ENCODE peak calls at places on chromosome 22, in four cellular contexts. R, E, K and H are unnamed samples.

GRCh38 chr22:23431337-23432072 is 148.6 kb downstream of the IGLL1 start:
- DNase-seq in E (no peak), R (no peak), K (no peak), H (no peak)

GRCh38 chr22:28366856-28367255 is 312.8 kb downstream of the TTC28 start:
- DNase-seq in R (no peak), K (no peak), E (no peak), H (no peak)

GRCh38 chr22:39148727-39149535 is 3.5 kb downstream of the CBX7 start:
- DNase-seq in K (peak; percentile 72), E (no peak), R (peak; percentile 44), H (no peak)

GRCh38 chr22:50477923-50478322 is 3.1 kb upstream of the SBF1 start:
- DNase-seq in E (no peak), R (no peak), K (no peak), H (no peak)

GRCh38 chr22:37904572-37905533 is 1.2 kb upstream of the MICALL1 start:
- DNase-seq in E (no peak), K (peak; percentile 61), R (peak; percentile 58), H (peak; percentile 39)

GRCh38 chr22:17786435-17787158 is 12.3 kb upstream of the BID start:
- DNase-seq in R (no peak), E (no peak), K (peak; percentile 78), H (no peak)

GRCh38 chr22:27801197-27801615 is 350 bp downstream of the MN1 start:
- DNase-seq in E (no peak), K (peak; percentile 50), R (peak; percentile 84), H (no peak)

GRCh38 chr22:50701076-50701419 is 28.4 kb downstream of the SHANK3 start:
- DNase-seq in K (no peak), E (no peak), R (no peak), H (no peak)

GRCh38 chr22:37045958-37046357 is 5.6 kb upstream of the KCTD17 start:
- DNase-seq in E (no peak), K (no peak), R (peak; percentile 64), H (no peak)

DNA sequence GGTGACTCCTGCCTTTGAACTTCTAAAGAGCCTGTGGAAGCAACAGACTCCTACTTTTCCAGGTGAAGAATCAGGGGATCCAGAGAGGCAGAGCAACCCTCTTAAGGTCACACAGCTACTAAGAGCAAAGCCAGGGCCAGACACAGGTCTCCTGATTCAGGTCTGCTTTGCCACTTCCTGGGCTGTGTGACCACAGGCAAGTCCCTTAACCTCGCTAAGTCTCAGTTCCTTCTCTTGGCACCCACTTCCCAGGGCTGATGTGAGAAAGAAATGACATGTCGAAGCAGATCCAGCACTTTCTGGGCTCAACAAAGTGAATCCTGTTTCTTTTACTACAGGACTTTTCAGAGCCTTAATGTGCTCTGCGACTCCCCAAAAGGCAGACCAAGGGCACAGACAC is 30.2 kb downstream of the UQCR10 start:
- DNase-seq in K (no peak), R (no peak), E (no peak), H (no peak)
- H3K4me1 ChIP-seq in K (peaks cover 53% of the 10 kb centered on the region), R (peaks cover 32% of the 10 kb centered on the region), E (peaks cover 34% of the 10 kb centered on the region), H (peaks cover 15% of the 10 kb centered on the region)

GRCh38 chr22:22420580-22420979 is 88.0 kb downstream of the ZNF280B start:
- DNase-seq in R (no peak), E (no peak), K (no peak), H (no peak)
- H3K4me1 ChIP-seq in R (no peaks in the 10 kb centered on the region), E (no peaks in the 10 kb centered on the region), K (no peaks in the 10 kb centered on the region), H (no peaks in the 10 kb centered on the region)

GRCh38 chr22:46116491-46116958 is 33.8 kb upstream of the PPARA start:
- DNase-seq in R (peak; percentile 99), E (peak; percentile 94), K (peak; percentile 96), H (peak; percentile 93)
- H3K4me1 ChIP-seq in R (peaks cover 74% of the 10 kb centered on the region), E (peaks cover 11% of the 10 kb centered on the region), K (peaks cover 37% of the 10 kb centered on the region), H (peaks cover 11% of the 10 kb centered on the region)

GRCh38 chr22:45235851-45236342 is 4.8 kb downstream of the KIAA0930 start:
- DNase-seq in R (no peak), K (no peak), E (no peak), H (no peak)

GRCh38 chr22:45233386-45233785 is 7.3 kb downstream of the KIAA0930 start:
- DNase-seq in R (no peak), E (no peak), K (no peak), H (no peak)

GRCh38 chr22:45237065-45237990 is 3.4 kb downstream of the KIAA0930 start:
- DNase-seq in R (no peak), E (no peak), K (no peak), H (no peak)

GRCh38 chr22:45233827-45234226 is 6.9 kb downstream of the KIAA0930 start:
- DNase-seq in R (no peak), K (no peak), E (no peak), H (no peak)

DNA sequence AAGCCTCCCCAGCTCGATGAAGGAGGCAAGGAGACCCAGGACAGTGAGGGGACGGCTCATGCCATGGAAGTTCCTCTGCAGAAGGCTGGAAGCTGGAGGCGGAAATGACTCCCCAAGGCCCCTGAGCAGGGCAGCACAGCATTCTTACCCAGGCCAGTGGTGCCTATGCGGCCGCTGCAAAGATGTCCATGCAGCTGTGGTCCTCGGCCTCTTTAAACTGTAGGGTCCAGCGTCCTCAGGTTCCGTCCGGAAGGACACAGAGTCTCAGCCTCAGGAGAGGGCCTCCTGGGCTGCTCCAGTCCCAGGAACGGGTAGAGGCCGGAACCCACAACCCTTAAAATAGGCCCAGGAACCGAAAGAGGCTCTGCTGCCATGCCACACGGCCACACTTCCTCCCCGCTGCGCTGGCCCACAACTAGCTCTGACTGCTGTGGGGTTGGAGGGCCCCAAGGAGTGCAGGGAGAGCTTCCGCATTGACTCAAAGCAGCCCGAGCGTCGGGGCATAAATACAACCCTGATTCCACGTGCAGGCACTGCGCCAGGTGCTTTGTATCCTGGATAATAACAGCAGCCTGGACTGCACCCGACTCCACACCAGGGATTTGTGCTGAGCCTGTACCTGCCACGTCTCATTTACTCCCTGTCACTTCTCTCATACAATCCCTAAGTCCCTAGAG is 5.5 kb downstream of the KIAA0930 start:
- DNase-seq in K (peak; percentile 45), E (no peak), R (no peak), H (no peak)
- H3K4me1 ChIP-seq in K (no peaks in the 10 kb centered on the region), E (peaks cover 6% of the 10 kb centered on the region), R (peaks cover 12% of the 10 kb centered on the region), H (peaks cover 8% of the 10 kb centered on the region)

GRCh38 chr22:22035771-22036314 is 53.3 kb upstream of the TOP3B start:
- DNase-seq in R (no peak), K (no peak), E (no peak), H (no peak)

GRCh38 chr22:22035203-22035602 is 52.6 kb upstream of the TOP3B start:
- DNase-seq in R (no peak), E (no peak), K (no peak), H (no peak)

GRCh38 chr22:22032906-22033802 is 50.6 kb upstream of the TOP3B start:
- DNase-seq in K (no peak), E (no peak), R (no peak), H (no peak)

GRCh38 chr22:22033803-22034468 is 51.3 kb upstream of the TOP3B start:
- DNase-seq in K (no peak), R (no peak), E (no peak), H (no peak)

GRCh38 chr22:22034469-22035132 is 52.0 kb upstream of the TOP3B start:
- DNase-seq in E (no peak), R (no peak), K (no peak), H (no peak)
- H3K4me1 ChIP-seq in E (no peaks in the 10 kb centered on the region), R (no peaks in the 10 kb centered on the region), K (no peaks in the 10 kb centered on the region), H (no peaks in the 10 kb centered on the region)

GRCh38 chr22:43308451-43309235 is 34.5 kb downstream of the SCUBE1 start:
- DNase-seq in R (no peak), K (no peak), E (no peak), H (no peak)
- H3K4me1 ChIP-seq in R (peaks cover 57% of the 10 kb centered on the region), K (no peaks in the 10 kb centered on the region), E (no peaks in the 10 kb centered on the region), H (no peaks in the 10 kb centered on the region)

DNA sequence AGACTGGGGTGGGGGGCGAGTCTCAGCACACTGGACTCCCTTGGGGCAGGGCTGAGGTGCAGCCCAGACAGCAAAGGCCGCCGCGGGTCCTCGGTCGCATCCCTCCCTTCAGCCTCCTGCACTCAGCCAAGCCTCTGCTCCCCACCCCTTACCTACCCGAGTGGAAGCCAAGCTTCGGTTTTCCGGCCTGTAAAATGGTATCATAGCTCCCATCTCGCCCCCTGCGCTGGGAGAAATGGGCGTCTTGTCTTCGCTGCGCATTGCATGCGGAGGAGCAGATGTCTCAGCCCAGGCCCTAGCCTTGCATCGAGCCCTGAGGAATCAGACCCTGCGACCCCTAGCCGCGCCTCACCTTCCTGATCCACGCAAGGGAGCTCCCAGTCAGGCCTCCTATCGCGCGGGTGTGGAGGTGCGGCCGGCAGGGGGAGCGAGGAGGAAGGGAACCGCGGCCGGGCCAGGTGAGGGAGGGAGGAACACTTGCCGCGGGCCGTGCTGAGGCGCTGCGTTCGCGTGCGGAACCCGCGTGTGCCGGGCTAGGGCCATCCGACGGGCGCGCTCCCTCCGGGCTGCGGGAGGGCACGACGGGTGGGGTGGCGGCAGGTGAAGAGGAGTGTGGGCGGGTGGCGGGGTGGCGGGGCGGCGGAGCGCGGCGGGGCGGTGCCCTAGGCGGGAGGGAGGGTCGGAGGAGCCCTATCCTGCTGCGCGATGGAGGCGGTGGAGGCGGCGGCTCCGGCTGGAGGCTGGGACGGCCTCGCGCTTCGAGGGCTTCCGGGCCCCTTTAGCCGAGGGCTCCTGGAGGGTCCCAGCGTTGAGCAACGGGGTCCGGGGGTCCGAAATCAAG is 4.1 kb upstream of the TBX1 start:
- DNase-seq in R (peak; percentile 78), K (no peak), E (peak; percentile 68), H (peak; percentile 61)
- H3K4me1 ChIP-seq in R (peaks cover 6% of the 10 kb centered on the region), K (peaks cover 6% of the 10 kb centered on the region), E (peaks cover 5% of the 10 kb centered on the region), H (peaks cover 17% of the 10 kb centered on the region)

GRCh38 chr22:32574957-32575893 is 100.6 kb downstream of the FBXO7 start:
- DNase-seq in E (peak; percentile 46), R (peak; percentile 46), K (no peak), H (no peak)

GRCh38 chr22:32576553-32577255 is 102.1 kb downstream of the FBXO7 start:
- DNase-seq in K (no peak), E (peak; percentile 65), R (peak; percentile 66), H (no peak)

GRCh38 chr22:32578752-32579151 is 104.1 kb downstream of the FBXO7 start:
- DNase-seq in R (no peak), K (no peak), E (no peak), H (no peak)

GRCh38 chr22:32579533-32580220 is 105.1 kb downstream of the FBXO7 start:
- DNase-seq in K (no peak), R (no peak), E (no peak), H (no peak)

DNA sequence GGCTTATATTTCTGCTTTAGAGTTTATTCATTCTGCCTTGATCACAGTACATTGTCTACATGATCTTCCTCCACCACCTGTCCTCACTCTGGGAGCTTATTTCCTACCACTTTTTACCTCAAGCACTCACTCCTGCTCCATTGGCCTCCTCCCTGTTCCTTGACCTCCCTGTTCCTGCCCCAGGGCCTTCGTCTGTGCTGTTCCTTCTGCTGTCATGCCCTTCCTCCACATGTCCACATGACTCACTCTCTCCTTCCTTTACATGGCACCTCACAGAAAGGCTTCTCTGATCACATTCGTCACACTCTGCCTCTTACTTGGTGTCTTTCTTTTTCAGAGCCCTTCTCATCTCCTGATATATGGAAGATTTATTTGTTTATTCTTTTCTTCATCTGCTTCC is 103.0 kb downstream of the FBXO7 start:
- DNase-seq in E (no peak), R (no peak), K (no peak), H (no peak)
- H3K4me1 ChIP-seq in E (no peaks in the 10 kb centered on the region), R (peaks cover 21% of the 10 kb centered on the region), K (no peaks in the 10 kb centered on the region), H (no peaks in the 10 kb centered on the region)

GRCh38 chr22:30605449-30606110 is 1.4 kb upstream of the TCN2 start:
- DNase-seq in E (peak; percentile 21), R (peak; percentile 77), K (peak; percentile 59), H (peak; percentile 63)
- H3K4me1 ChIP-seq in E (no peaks in the 10 kb centered on the region), R (peaks cover 10% of the 10 kb centered on the region), K (peaks cover 34% of the 10 kb centered on the region), H (peaks cover 3% of the 10 kb centered on the region)